ENCODE peak calls at places on chromosomes 4 and X, in eight cellular contexts. T is A549, F is HepG2, Z is GM12878, M is SK-N-SH, A is IMR-90, Y is K562, J is H1. R is an unnamed sample.

GRCh38 chr4:149972407-149972806 is 105.8 kb upstream of the DCLK2 start:
- DNase-seq in T (no peak), F (no peak), Z (no peak), M (no peak), A (peak; percentile 28), Y (no peak), J (no peak), R (no peak)

GRCh38 chr4:94892051-94892450 is 134.3 kb downstream of the BMPR1B start:
- DNase-seq in T (peak; percentile 10), F (no peak), Z (no peak), M (no peak), A (no peak), Y (no peak), J (no peak), R (no peak)

GRCh38 chr4:139018971-139019758 is 3.6 kb downstream of the NOCT start:
- DNase-seq in T (no peak), F (no peak), Z (no peak), M (peak; percentile 83), A (peak; percentile 85), Y (no peak), J (no peak), R (no peak)

GRCh38 chrX:72492499-72492898 is 80.1 kb downstream of the HDAC8 start:
- DNase-seq in T (no peak), F (no peak), Z (no peak), M (no peak), A (no peak), Y (no peak), J (no peak), R (no peak)

GRCh38 chrX:36087366-36087765 is 167.8 kb downstream of the CFAP47 start:
- DNase-seq in T (no peak), F (no peak), Z (no peak), M (no peak), A (no peak), Y (no peak), J (no peak), R (no peak)

GRCh38 chrX:132480581-132481203 is 8.1 kb downstream of the MBNL3 start:
- DNase-seq in T (no peak), F (peak; percentile 82), Z (peak; percentile 55), M (no peak), A (peak; percentile 20), Y (no peak), J (no peak), R (no peak)

GRCh38 chr4:158871050-158871724 is 102.4 kb downstream of the FNIP2 start:
- DNase-seq in T (no peak), F (no peak), Z (no peak), M (peak; percentile 50), A (no peak), Y (no peak), J (no peak), R (no peak)

GRCh38 chrX:40175416-40176255 is 77.9 kb upstream of the BCOR start:
- DNase-seq in T (peak; percentile 13), F (peak; percentile 47), Z (no peak), M (peak; percentile 68), A (no peak), Y (peak; percentile 44), J (no peak), R (no peak)

GRCh38 chr4:15504041-15504440 is 34.4 kb downstream of the CC2D2A start:
- DNase-seq in T (no peak), F (no peak), Z (no peak), M (no peak), A (peak; percentile 8), Y (no peak), J (no peak), R (no peak)

GRCh38 chrX:64313624-64314023 is 81.6 kb downstream of the MTMR8 start:
- DNase-seq in T (no peak), F (no peak), Z (no peak), M (no peak), A (no peak), Y (no peak), J (no peak), R (no peak)

GRCh38 chrX:136390921-136391320 is 90.2 kb downstream of the ADGRG4 start:
- DNase-seq in T (no peak), F (no peak), Z (no peak), M (no peak), A (no peak), Y (no peak), J (no peak), R (no peak)

GRCh38 chr4:182839256-182839655 is 77.9 kb downstream of the DCTD start:
- DNase-seq in T (no peak), F (no peak), Z (no peak), M (no peak), A (no peak), Y (no peak), J (no peak), R (no peak)

GRCh38 chrX:140274761-140275525 is 229.9 kb downstream of the SOX3 start:
- DNase-seq in T (no peak), F (no peak), Z (no peak), M (no peak), A (peak; percentile 49), Y (no peak), J (peak; percentile 9), R (no peak)

GRCh38 chr4:38740303-38740702 is 42.5 kb downstream of the TLR10 start:
- DNase-seq in T (no peak), F (no peak), Z (no peak), M (no peak), A (no peak), Y (no peak), J (no peak), R (no peak)

GRCh38 chrX:135596495-135596894 is 76.0 kb downstream of the INTS6L start:
- DNase-seq in T (peak; percentile 6), F (peak; percentile 2), Z (no peak), M (peak; percentile 60), A (peak; percentile 16), Y (peak; percentile 55), J (peak; percentile 19), R (peak; percentile 38)

GRCh38 chrX:10197597-10198210 is 40.9 kb downstream of the CLCN4 start:
- DNase-seq in T (no peak), F (no peak), Z (no peak), M (no peak), A (no peak), Y (no peak), J (no peak), R (no peak)

GRCh38 chr4:26084414-26084813 is 170.4 kb downstream of the SMIM20 start:
- DNase-seq in T (no peak), F (no peak), Z (no peak), M (no peak), A (no peak), Y (no peak), J (no peak), R (no peak)

GRCh38 chr4:26081795-26082498 is 167.9 kb downstream of the SMIM20 start:
- DNase-seq in T (peak; percentile 15), F (peak; percentile 32), Z (no peak), M (no peak), A (peak; percentile 52), Y (peak; percentile 54), J (no peak), R (peak; percentile 63)

GRCh38 chr4:26082565-26082964 is 168.5 kb downstream of the SMIM20 start:
- DNase-seq in T (no peak), F (no peak), Z (no peak), M (no peak), A (no peak), Y (no peak), J (no peak), R (no peak)

GRCh38 chr4:26085581-26085980 is 171.6 kb downstream of the SMIM20 start:
- DNase-seq in T (no peak), F (no peak), Z (no peak), M (no peak), A (no peak), Y (no peak), J (no peak), R (no peak)

GRCh38 chr4:26083987-26084386 is 170.0 kb downstream of the SMIM20 start:
- DNase-seq in T (no peak), F (no peak), Z (peak; percentile 67), M (no peak), A (peak; percentile 95), Y (no peak), J (no peak), R (peak; percentile 65)
- TF ChIP-seq RAD21 in T (no peak), F (no peak), Z (peak; percentile 20), M (no peak), A (no peak), Y (no peak), J (no peak), R (peak; percentile 29)

DNA sequence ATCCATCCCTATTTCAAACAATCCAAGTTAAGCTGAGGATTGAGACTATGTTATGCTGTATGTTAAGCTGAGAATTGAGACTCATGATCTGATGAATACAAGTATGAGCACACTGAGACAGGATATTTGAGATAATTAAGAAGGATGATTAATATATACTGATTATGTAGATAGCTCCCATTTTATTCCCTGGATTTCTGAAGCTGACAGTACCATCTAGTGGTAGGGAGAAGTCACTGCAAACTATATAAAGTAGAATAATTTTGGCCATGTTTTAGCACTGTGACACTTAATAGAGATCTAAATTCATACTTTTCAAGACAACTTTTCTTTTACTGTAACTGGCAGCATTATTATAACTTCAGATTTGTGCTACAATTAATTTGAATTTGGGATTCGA is 63.8 kb upstream of the HPRT1 start:
- DNase-seq in T (peak; percentile 14), F (no peak), Z (no peak), M (peak; percentile 38), A (peak; percentile 17), Y (peak; percentile 14), J (no peak), R (no peak)
- TF ChIP-seq RAD21 in T (peak; percentile 62), F (no peak), Z (peak; percentile 69), M (peak; percentile 71), A (peak; percentile 59), Y (peak; percentile 77), J (peak; percentile 43), R (peak; percentile 58)

DNA sequence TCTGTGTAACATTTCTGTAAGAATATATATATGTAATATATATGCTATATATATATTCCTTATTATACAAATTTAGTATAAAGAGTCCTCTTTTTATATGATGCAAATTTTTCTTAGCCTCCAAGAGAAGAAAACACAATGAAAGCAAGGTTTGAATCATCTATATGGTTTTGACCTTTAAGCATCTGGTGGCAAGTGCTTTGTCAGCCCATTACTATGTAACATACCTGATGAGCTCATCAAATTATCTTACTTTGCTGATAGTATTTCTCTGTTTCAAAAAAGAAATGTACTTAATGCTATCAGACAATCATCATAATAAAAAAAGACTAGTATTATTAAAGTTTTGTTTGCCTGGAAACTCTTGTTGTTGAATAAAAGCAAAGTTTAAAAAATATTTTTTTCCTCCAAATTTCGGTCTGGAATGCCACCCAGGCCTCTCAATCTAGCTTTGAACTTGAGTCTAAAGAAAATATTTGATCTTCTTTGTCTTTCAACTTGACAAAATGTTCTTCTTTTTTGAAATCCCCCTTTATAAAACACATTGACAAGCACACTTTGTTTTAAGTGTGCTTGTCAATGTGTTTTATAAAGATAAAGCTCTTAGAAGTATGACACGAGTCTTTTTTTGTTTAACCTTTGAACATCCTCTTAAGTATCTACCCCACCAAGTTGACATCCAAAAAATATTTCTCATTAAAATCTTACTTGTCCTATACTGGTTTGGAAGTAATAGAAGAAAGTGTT is 26.2 kb downstream of the ZNF330 start:
- DNase-seq in T (no peak), F (no peak), Z (no peak), M (no peak), A (peak; percentile 31), Y (peak; percentile 31), J (no peak), R (no peak)
- TF ChIP-seq RAD21 in T (no peak), F (no peak), Z (no peak), M (no peak), A (no peak), Y (no peak), J (no peak), R (no peak)

DNA sequence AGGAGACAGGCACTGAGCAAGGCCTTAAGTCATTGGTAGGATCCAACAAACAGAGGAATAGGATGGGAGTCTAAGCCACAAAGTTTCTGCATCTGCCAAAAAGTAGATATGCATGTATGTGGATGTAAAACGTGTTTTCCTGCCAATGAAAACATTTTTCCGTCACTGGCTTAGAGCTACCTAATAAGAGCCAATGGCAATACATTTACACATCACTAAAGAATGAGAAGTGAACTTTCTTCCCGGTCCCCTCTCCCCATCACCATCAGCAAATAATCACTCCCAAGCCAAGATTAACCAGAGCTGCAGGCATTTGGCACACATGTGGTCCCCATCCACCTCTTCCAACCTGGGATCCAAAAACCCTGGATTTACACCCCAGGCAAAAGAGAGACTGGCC is 131.6 kb downstream of the CHIC2 start:
- DNase-seq in T (no peak), F (no peak), Z (no peak), M (no peak), A (peak; percentile 99), Y (no peak), J (no peak), R (no peak)
- TF ChIP-seq RAD21 in T (no peak), F (no peak), Z (no peak), M (no peak), A (peak; percentile 1), Y (no peak), J (no peak), R (no peak)

R was measured in HCT116.